ENCODE peak calls at places on chromosome 1, in six cellular contexts. Y is left ventricle myocardium inferior, N is endothelial cell of umbilical vein, D is dorsolateral prefrontal cortex, M is AG04450, B is AG09309. U is an unnamed sample.

GRCh38 chr1:50368179-50369007 is 54.9 kb downstream of the DMRTA2 start:
- DNase-seq in N (peak), B (no peak), D (peak), Y (no peak), M (no peak), U (no peak)

GRCh38 chr1:74341702-74342339 is 106.6 kb downstream of the TNNI3K start:
- DNase-seq in N (no peak), B (no peak), M (no peak), Y (no peak), D (no peak), U (no peak)

GRCh38 chr1:108814343-108815125 is 42.4 kb downstream of the AKNAD1 start:
- DNase-seq in N (no peak), Y (no peak), B (no peak), M (no peak), D (peak), U (no peak)

GRCh38 chr1:110370827-110371226 is 20.0 kb downstream of the SLC16A4 start:
- DNase-seq in M (no peak), N (peak), B (peak), D (no peak), Y (no peak), U (no peak)

GRCh38 chr1:167173516-167174184 is 47.0 kb upstream of the POU2F1 start:
- DNase-seq in D (no peak), B (no peak), Y (no peak), N (no peak), M (no peak), U (no peak)

GRCh38 chr1:156195853-156196252 is 1.9 kb downstream of the SLC25A44 start:
- DNase-seq in D (no peak), Y (no peak), N (no peak), B (no peak), M (no peak), U (no peak)

GRCh38 chr1:20992327-20993056 is 184.2 kb downstream of the EIF4G3 start:
- DNase-seq in Y (no peak), D (no peak), M (no peak), N (no peak), B (no peak), U (no peak)

GRCh38 chr1:150233359-150234308 is 2.3 kb downstream of the ANP32E start:
- DNase-seq in M (no peak), B (no peak), Y (no peak), D (no peak), N (peak), U (no peak)

GRCh38 chr1:117210831-117211261 is at the start of gene VTCN1:
- DNase-seq in M (no peak), N (no peak), D (no peak), Y (no peak), B (no peak), U (peak)

GRCh38 chr1:66981679-66982078 is 56.9 kb downstream of the MIER1 start:
- DNase-seq in M (no peak), B (no peak), N (no peak), D (peak), Y (no peak), U (no peak)

GRCh38 chr1:203612932-203613682 is 13.5 kb upstream of the ATP2B4 start:
- DNase-seq in N (no peak), D (no peak), M (no peak), Y (no peak), B (no peak), U (no peak)

GRCh38 chr1:89952021-89952995 is 42.6 kb upstream of the ZNF326 start:
- DNase-seq in Y (no peak), D (no peak), B (peak), N (no peak), M (no peak), U (peak)

GRCh38 chr1:63877816-63878215 is 104.0 kb downstream of the ROR1 start:
- DNase-seq in Y (no peak), N (no peak), D (no peak), B (no peak), M (no peak), U (peak)

GRCh38 chr1:9062846-9063245 is 6.6 kb downstream of the SLC2A5 start:
- DNase-seq in M (no peak), Y (no peak), N (no peak), B (no peak), D (no peak), U (no peak)

GRCh38 chr1:74766579-74766978 is 33.6 kb downstream of the TYW3 start:
- DNase-seq in M (no peak), Y (no peak), B (no peak), D (no peak), N (no peak), U (no peak)

GRCh38 chr1:31715097-31715872 is 11.5 kb upstream of the COL16A1 start:
- DNase-seq in Y (peak), B (peak), N (peak), D (peak), M (peak), U (no peak)

GRCh38 chr1:27630859-27631491 is 4.0 kb downstream of the FGR start:
- DNase-seq in N (no peak), D (no peak), B (no peak), Y (peak), M (no peak), U (no peak)

GRCh38 chr1:3152143-3152542 is 83.1 kb downstream of the PRDM16 start:
- DNase-seq in B (no peak), M (no peak), Y (no peak), D (no peak), N (no peak), U (no peak)

GRCh38 chr1:55323760-55324159 is 108.6 kb upstream of the USP24 start:
- DNase-seq in M (no peak), D (no peak), Y (no peak), N (no peak), B (no peak), U (no peak)

GRCh38 chr1:33039840-33040239 is 3.2 kb upstream of the AK2 start:
- DNase-seq in N (no peak), B (no peak), M (no peak), Y (no peak), D (no peak), U (no peak)

GRCh38 chr1:209704584-209704983 is at the start of gene HSD11B1:
- DNase-seq in D (peak), Y (peak), M (peak), B (peak), N (no peak), U (no peak)

GRCh38 chr1:86822463-86822862 is 91.5 kb downstream of the SELENOF start:
- DNase-seq in B (no peak), N (no peak), D (no peak), Y (no peak), M (no peak), U (no peak)

GRCh38 chr1:55155522-55155921 is 59.6 kb downstream of the USP24 start:
- DNase-seq in D (peak), Y (peak), N (peak), M (no peak), B (no peak), U (no peak)

GRCh38 chr1:90783181-90783580 is 66.1 kb upstream of the BARHL2 start:
- DNase-seq in N (no peak), D (no peak), B (no peak), Y (no peak), M (no peak), U (no peak)

GRCh38 chr1:58816747-58817221 is 32.9 kb upstream of the JUN start:
- DNase-seq in N (no peak), M (no peak), Y (no peak), D (no peak), B (no peak), U (no peak)

GRCh38 chr1:47724427-47724999 is 272.7 kb downstream of the TRABD2B start:
- DNase-seq in B (no peak), M (no peak), N (no peak), Y (no peak), D (no peak), U (no peak)

GRCh38 chr1:160366731-160367515 is at the start of gene NHLH1:
- DNase-seq in D (no peak), Y (no peak), M (no peak), N (no peak), B (no peak), U (no peak)

GRCh38 chr1:8922962-8923361 is 22.7 kb upstream of the CA6 start:
- DNase-seq in Y (no peak), M (no peak), N (no peak), D (no peak), B (no peak), U (no peak)

GRCh38 chr1:93844262-93845045 is 34.6 kb downstream of the DNTTIP2 start:
- DNase-seq in D (peak), M (peak), N (peak), Y (no peak), B (no peak), U (peak)

GRCh38 chr1:196423612-196424011 is 184.6 kb downstream of the KCNT2 start:
- DNase-seq in D (no peak), N (no peak), B (no peak), M (no peak), Y (no peak), U (no peak)

GRCh38 chr1:68117416-68117815 is 67.0 kb upstream of the DIRAS3 start:
- DNase-seq in B (no peak), N (no peak), Y (no peak), M (no peak), D (no peak), U (no peak)

GRCh38 chr1:186409091-186409490 is 33.5 kb downstream of the ODR4 start:
- DNase-seq in N (no peak), Y (no peak), D (no peak), B (no peak), M (no peak), U (no peak)

GRCh38 chr1:3593745-3594144 is 17.6 kb downstream of the MEGF6 start:
- DNase-seq in N (peak), M (no peak), B (no peak), Y (no peak), D (no peak), U (no peak)

GRCh38 chr1:94622757-94623156 is 81.2 kb upstream of the F3 start:
- DNase-seq in N (no peak), B (no peak), M (no peak), Y (no peak), D (no peak), U (peak)

GRCh38 chr1:66401244-66401643 is 132.7 kb upstream of the SGIP1 start:
- DNase-seq in B (no peak), N (no peak), D (no peak), M (no peak), Y (no peak), U (peak)

GRCh38 chr1:190377294-190377693 is 100.4 kb downstream of the BRINP3 start:
- DNase-seq in D (no peak), N (no peak), Y (no peak), B (no peak), M (no peak), U (no peak)

GRCh38 chr1:17776426-17776825 is 21.3 kb downstream of the ACTL8 start:
- DNase-seq in D (peak), B (no peak), Y (no peak), N (no peak), M (no peak), U (no peak)

GRCh38 chr1:46612937-46613660 is 3.5 kb downstream of the MOB3C start:
- DNase-seq in D (peak), N (no peak), M (no peak), Y (peak), B (no peak), U (no peak)

GRCh38 chr1:246398126-246398813 is 108.8 kb downstream of the SMYD3 start:
- DNase-seq in B (no peak), D (peak), Y (no peak), N (no peak), M (no peak), U (no peak)

GRCh38 chr1:199641531-199641930 is 386.0 kb upstream of the NR5A2 start:
- DNase-seq in D (no peak), Y (no peak), N (no peak), B (no peak), M (no peak), U (no peak)
- H3K4me3 ChIP-seq in D (no peak), Y (no peak), N (no peak), B (no peak), M (no peak), U (no peak)

GRCh38 chr1:1199961-1200875 is 6.2 kb downstream of the TNFRSF18 start:
- DNase-seq in N (no peak), B (no peak), D (no peak), M (no peak), Y (peak), U (no peak)
- TF ChIP-seq CTCF in N (no peak), B (no peak), D (no peak), M (no peak), Y (no peak), U (no peak)

GRCh38 chr1:19621274-19621950 is 22.7 kb upstream of the NBL1 start:
- DNase-seq in D (no peak), B (no peak), Y (no peak), N (no peak), M (no peak), U (no peak)

GRCh38 chr1:19618428-19618827 is 25.7 kb upstream of the NBL1 start:
- DNase-seq in Y (no peak), B (no peak), M (no peak), N (no peak), D (no peak), U (no peak)

GRCh38 chr1:19619697-19620384 is 24.3 kb upstream of the NBL1 start:
- DNase-seq in M (no peak), D (no peak), B (no peak), Y (no peak), N (no peak), U (no peak)

GRCh38 chr1:19622204-19622603 is 21.9 kb upstream of the NBL1 start:
- DNase-seq in B (no peak), Y (no peak), M (no peak), N (no peak), D (no peak), U (peak)

DNA sequence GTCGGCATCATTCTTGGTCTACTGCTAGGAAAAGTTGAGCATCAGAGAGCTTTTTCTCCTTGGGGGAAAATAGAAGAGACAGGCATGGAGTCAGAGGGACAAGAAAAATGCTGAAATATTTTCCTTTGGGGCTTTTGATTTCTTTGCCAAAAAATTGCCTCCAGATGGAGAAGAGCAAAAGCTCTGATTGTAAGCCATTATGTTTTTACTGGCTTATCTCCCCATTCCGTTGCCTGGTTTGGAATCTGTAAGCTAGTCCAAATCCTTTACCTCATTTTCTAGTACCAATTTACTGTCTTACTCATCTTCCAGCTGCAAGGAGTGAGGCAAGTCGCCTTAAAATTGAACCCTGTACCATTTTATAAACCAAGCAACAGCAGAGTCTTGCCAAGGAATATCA is 23.3 kb upstream of the NBL1 start:
- DNase-seq in N (no peak), Y (no peak), D (no peak), M (no peak), B (peak), U (no peak)
- H3K4me3 ChIP-seq in N (no peak), Y (no peak), D (no peak), M (no peak), B (no peak), U (no peak)

GRCh38 chr1:40853113-40853999 is 8.8 kb downstream of the CITED4 start:
- DNase-seq in Y (no peak), M (no peak), D (no peak), N (no peak), B (no peak), U (no peak)

GRCh38 chr1:40856116-40856515 is 6.0 kb downstream of the CITED4 start:
- DNase-seq in Y (no peak), B (no peak), N (no peak), D (no peak), M (no peak), U (no peak)

GRCh38 chr1:40856656-40857302 is 5.4 kb downstream of the CITED4 start:
- DNase-seq in Y (no peak), B (no peak), N (no peak), D (no peak), M (no peak), U (no peak)

GRCh38 chr1:40857737-40858136 is 4.4 kb downstream of the CITED4 start:
- DNase-seq in N (no peak), B (no peak), Y (no peak), M (no peak), D (no peak), U (no peak)

GRCh38 chr1:40855513-40855912 is 6.7 kb downstream of the CITED4 start:
- DNase-seq in N (no peak), B (no peak), M (no peak), Y (no peak), D (no peak), U (no peak)
- TF ChIP-seq CTCF in N (peak), B (peak), M (peak), Y (peak), D (no peak), U (peak)

GRCh38 chr1:178867670-178868069 is 3.2 kb downstream of the ANGPTL1 start:
- DNase-seq in M (no peak), B (no peak), D (no peak), N (peak), Y (no peak), U (no peak)
- H3K4me3 ChIP-seq in M (peak), B (peak), D (no peak), N (peak), Y (peak), U (peak)

GRCh38 chr1:220123889-220124288 is 30.0 kb downstream of the IARS2 start:
- DNase-seq in N (no peak), B (no peak), Y (no peak), D (no peak), M (no peak), U (no peak)
- TF ChIP-seq CTCF in N (peak), B (peak), Y (peak), D (no peak), M (peak), U (peak)

U was measured in epithelial cell of proximal tubule.